ENCODE peak calls at places on chromosomes 6 and 20, in seven cellular contexts. One of them, this sample, is unnamed.

GRCh38 chr20:63702751-63703470 is 4.9 kb downstream of the ARFRP1 start:
- DNase-seq in heart left ventricle: peak
- DNase-seq in adrenal gland: no peak
- DNase-seq in GM23338: no peak
- DNase-seq in uterus: peak
- DNase-seq in left lung: no peak
- DNase-seq in CD8-positive, alpha-beta memory T cell: no peak
- DNase-seq in this sample: no peak

GRCh38 chr6:154757352-154758095 is 24.3 kb downstream of the SCAF8 start:
- DNase-seq in uterus: no peak
- DNase-seq in heart left ventricle: no peak
- DNase-seq in CD8-positive, alpha-beta memory T cell: no peak
- DNase-seq in GM23338: no peak
- DNase-seq in adrenal gland: no peak
- DNase-seq in left lung: no peak
- DNase-seq in this sample: no peak

GRCh38 chr6:160278311-160278710 is 19.7 kb upstream of the SLC22A2 start:
- DNase-seq in left lung: no peak
- DNase-seq in CD8-positive, alpha-beta memory T cell: no peak
- DNase-seq in heart left ventricle: no peak
- DNase-seq in GM23338: no peak
- DNase-seq in uterus: no peak
- DNase-seq in adrenal gland: no peak
- DNase-seq in this sample: no peak

GRCh38 chr6:33314943-33315752 is 1.3 kb upstream of the TAPBP start:
- DNase-seq in GM23338: peak
- DNase-seq in CD8-positive, alpha-beta memory T cell: no peak
- DNase-seq in heart left ventricle: peak
- DNase-seq in left lung: peak
- DNase-seq in adrenal gland: peak
- DNase-seq in uterus: no peak
- DNase-seq in this sample: no peak

GRCh38 chr6:21666788-21667681 is 73.5 kb downstream of the SOX4 start:
- DNase-seq in adrenal gland: no peak
- DNase-seq in left lung: no peak
- DNase-seq in heart left ventricle: no peak
- DNase-seq in GM23338: peak
- DNase-seq in CD8-positive, alpha-beta memory T cell: no peak
- DNase-seq in uterus: peak
- DNase-seq in this sample: no peak

GRCh38 chr20:13299401-13299800 is 78.3 kb downstream of the ISM1 start:
- DNase-seq in heart left ventricle: no peak
- DNase-seq in CD8-positive, alpha-beta memory T cell: no peak
- DNase-seq in left lung: no peak
- DNase-seq in adrenal gland: no peak
- DNase-seq in GM23338: no peak
- DNase-seq in uterus: no peak
- DNase-seq in this sample: no peak

GRCh38 chr6:51166914-51167313 is 348.2 kb downstream of the TFAP2B start:
- DNase-seq in heart left ventricle: no peak
- DNase-seq in left lung: no peak
- DNase-seq in CD8-positive, alpha-beta memory T cell: no peak
- DNase-seq in adrenal gland: no peak
- DNase-seq in uterus: no peak
- DNase-seq in GM23338: no peak
- DNase-seq in this sample: no peak

GRCh38 chr20:35225319-35226125 is 968 bp upstream of the MMP24 start:
- DNase-seq in CD8-positive, alpha-beta memory T cell: no peak
- DNase-seq in adrenal gland: no peak
- DNase-seq in GM23338: peak
- DNase-seq in uterus: no peak
- DNase-seq in heart left ventricle: no peak
- DNase-seq in left lung: no peak
- DNase-seq in this sample: no peak

GRCh38 chr6:52664185-52664990 is 6.5 kb upstream of the TMEM14A start:
- DNase-seq in left lung: peak
- DNase-seq in CD8-positive, alpha-beta memory T cell: peak
- DNase-seq in adrenal gland: peak
- DNase-seq in heart left ventricle: peak
- DNase-seq in GM23338: peak
- DNase-seq in uterus: peak
- DNase-seq in this sample: peak

GRCh38 chr6:29130644-29131043 is 22.8 kb downstream of the OR2J3 start:
- DNase-seq in CD8-positive, alpha-beta memory T cell: no peak
- DNase-seq in GM23338: no peak
- DNase-seq in adrenal gland: no peak
- DNase-seq in uterus: no peak
- DNase-seq in left lung: no peak
- DNase-seq in heart left ventricle: no peak
- DNase-seq in this sample: no peak

GRCh38 chr6:107977283-107977682 is 19.3 kb upstream of the SEC63 start:
- DNase-seq in uterus: no peak
- DNase-seq in GM23338: peak
- DNase-seq in heart left ventricle: no peak
- DNase-seq in adrenal gland: no peak
- DNase-seq in left lung: no peak
- DNase-seq in CD8-positive, alpha-beta memory T cell: no peak
- DNase-seq in this sample: no peak

GRCh38 chr6:52725530-52726192 is 37.6 kb downstream of the GSTA2 start:
- DNase-seq in left lung: no peak
- DNase-seq in GM23338: no peak
- DNase-seq in uterus: no peak
- DNase-seq in adrenal gland: peak
- DNase-seq in CD8-positive, alpha-beta memory T cell: no peak
- DNase-seq in heart left ventricle: no peak
- DNase-seq in this sample: no peak

GRCh38 chr20:32356935-32357868 is 929 bp upstream of the ASXL1 start:
- DNase-seq in CD8-positive, alpha-beta memory T cell: no peak
- DNase-seq in heart left ventricle: peak
- DNase-seq in left lung: peak
- DNase-seq in adrenal gland: peak
- DNase-seq in uterus: peak
- DNase-seq in GM23338: peak
- DNase-seq in this sample: peak

GRCh38 chr20:36259177-36259835 is 23.0 kb downstream of the AAR2 start:
- DNase-seq in GM23338: peak
- DNase-seq in CD8-positive, alpha-beta memory T cell: no peak
- DNase-seq in left lung: no peak
- DNase-seq in heart left ventricle: no peak
- DNase-seq in adrenal gland: no peak
- DNase-seq in uterus: no peak
- DNase-seq in this sample: no peak

GRCh38 chr6:81450180-81450579 is 302.3 kb downstream of the TENT5A start:
- DNase-seq in CD8-positive, alpha-beta memory T cell: no peak
- DNase-seq in GM23338: no peak
- DNase-seq in heart left ventricle: no peak
- DNase-seq in adrenal gland: peak
- DNase-seq in uterus: no peak
- DNase-seq in left lung: no peak
- DNase-seq in this sample: no peak

GRCh38 chr20:22507240-22507961 is 77.0 kb downstream of the FOXA2 start:
- DNase-seq in heart left ventricle: no peak
- DNase-seq in uterus: no peak
- DNase-seq in left lung: no peak
- DNase-seq in GM23338: no peak
- DNase-seq in CD8-positive, alpha-beta memory T cell: no peak
- DNase-seq in adrenal gland: no peak
- DNase-seq in this sample: no peak
- H3K27ac ChIP-seq in heart left ventricle: no peak
- H3K27ac ChIP-seq in uterus: no peak
- H3K27ac ChIP-seq in left lung: no peak
- H3K27ac ChIP-seq in GM23338: no peak
- H3K27ac ChIP-seq in CD8-positive, alpha-beta memory T cell: no peak
- H3K27ac ChIP-seq in adrenal gland: no peak
- H3K27ac ChIP-seq in this sample: no peak

GRCh38 chr6:131014080-131014776 is 48.8 kb downstream of the EPB41L2 start:
- DNase-seq in left lung: no peak
- DNase-seq in adrenal gland: no peak
- DNase-seq in uterus: no peak
- DNase-seq in heart left ventricle: no peak
- DNase-seq in GM23338: no peak
- DNase-seq in CD8-positive, alpha-beta memory T cell: no peak
- DNase-seq in this sample: no peak

GRCh38 chr6:131015192-131015591 is 47.9 kb downstream of the EPB41L2 start:
- DNase-seq in adrenal gland: no peak
- DNase-seq in CD8-positive, alpha-beta memory T cell: no peak
- DNase-seq in GM23338: no peak
- DNase-seq in left lung: no peak
- DNase-seq in uterus: no peak
- DNase-seq in heart left ventricle: no peak
- DNase-seq in this sample: no peak

GRCh38 chr6:131015630-131016263 is 47.3 kb downstream of the EPB41L2 start:
- DNase-seq in left lung: no peak
- DNase-seq in heart left ventricle: peak
- DNase-seq in GM23338: no peak
- DNase-seq in adrenal gland: no peak
- DNase-seq in uterus: no peak
- DNase-seq in CD8-positive, alpha-beta memory T cell: no peak
- DNase-seq in this sample: no peak

GRCh38 chr6:131009790-131010189 is 53.3 kb downstream of the EPB41L2 start:
- DNase-seq in adrenal gland: no peak
- DNase-seq in GM23338: no peak
- DNase-seq in CD8-positive, alpha-beta memory T cell: no peak
- DNase-seq in heart left ventricle: no peak
- DNase-seq in left lung: no peak
- DNase-seq in uterus: no peak
- DNase-seq in this sample: no peak

GRCh38 chr6:131013495-131013894 is 49.5 kb downstream of the EPB41L2 start:
- DNase-seq in uterus: no peak
- DNase-seq in heart left ventricle: no peak
- DNase-seq in left lung: no peak
- DNase-seq in CD8-positive, alpha-beta memory T cell: no peak
- DNase-seq in adrenal gland: peak
- DNase-seq in GM23338: no peak
- DNase-seq in this sample: no peak
- H3K4me3 ChIP-seq in uterus: no peak
- H3K4me3 ChIP-seq in heart left ventricle: no peak
- H3K4me3 ChIP-seq in left lung: no peak
- H3K4me3 ChIP-seq in CD8-positive, alpha-beta memory T cell: no peak
- H3K4me3 ChIP-seq in adrenal gland: no peak
- H3K4me3 ChIP-seq in GM23338: no peak
- H3K4me3 ChIP-seq in this sample: no peak

GRCh38 chr6:106360989-106361430 is 493 bp downstream of the CRYBG1 start:
- DNase-seq in uterus: no peak
- DNase-seq in left lung: peak
- DNase-seq in heart left ventricle: no peak
- DNase-seq in GM23338: peak
- DNase-seq in CD8-positive, alpha-beta memory T cell: peak
- DNase-seq in adrenal gland: no peak
- DNase-seq in this sample: peak
- H3K27ac ChIP-seq in uterus: no peak
- H3K27ac ChIP-seq in left lung: no peak
- H3K27ac ChIP-seq in heart left ventricle: no peak
- H3K27ac ChIP-seq in GM23338: no peak
- H3K27ac ChIP-seq in CD8-positive, alpha-beta memory T cell: no peak
- H3K27ac ChIP-seq in adrenal gland: no peak
- H3K27ac ChIP-seq in this sample: no peak

GRCh38 chr20:30811896-30812671 is 445.4 kb upstream of the DEFB115 start:
- DNase-seq in CD8-positive, alpha-beta memory T cell: no peak
- DNase-seq in heart left ventricle: peak
- DNase-seq in GM23338: peak
- DNase-seq in uterus: no peak
- DNase-seq in left lung: peak
- DNase-seq in adrenal gland: peak
- DNase-seq in this sample: no peak
- H3K4me3 ChIP-seq in CD8-positive, alpha-beta memory T cell: peak
- H3K4me3 ChIP-seq in heart left ventricle: no peak
- H3K4me3 ChIP-seq in GM23338: peak
- H3K4me3 ChIP-seq in uterus: no peak
- H3K4me3 ChIP-seq in left lung: no peak
- H3K4me3 ChIP-seq in adrenal gland: no peak
- H3K4me3 ChIP-seq in this sample: no peak

GRCh38 chr6:90297124-90297865 is 652 bp upstream of the BACH2 start:
- DNase-seq in CD8-positive, alpha-beta memory T cell: no peak
- DNase-seq in left lung: no peak
- DNase-seq in heart left ventricle: no peak
- DNase-seq in GM23338: peak
- DNase-seq in adrenal gland: no peak
- DNase-seq in uterus: peak
- DNase-seq in this sample: no peak
- H3K27ac ChIP-seq in CD8-positive, alpha-beta memory T cell: no peak
- H3K27ac ChIP-seq in left lung: no peak
- H3K27ac ChIP-seq in heart left ventricle: peak
- H3K27ac ChIP-seq in GM23338: peak
- H3K27ac ChIP-seq in adrenal gland: no peak
- H3K27ac ChIP-seq in uterus: peak
- H3K27ac ChIP-seq in this sample: peak

DNA sequence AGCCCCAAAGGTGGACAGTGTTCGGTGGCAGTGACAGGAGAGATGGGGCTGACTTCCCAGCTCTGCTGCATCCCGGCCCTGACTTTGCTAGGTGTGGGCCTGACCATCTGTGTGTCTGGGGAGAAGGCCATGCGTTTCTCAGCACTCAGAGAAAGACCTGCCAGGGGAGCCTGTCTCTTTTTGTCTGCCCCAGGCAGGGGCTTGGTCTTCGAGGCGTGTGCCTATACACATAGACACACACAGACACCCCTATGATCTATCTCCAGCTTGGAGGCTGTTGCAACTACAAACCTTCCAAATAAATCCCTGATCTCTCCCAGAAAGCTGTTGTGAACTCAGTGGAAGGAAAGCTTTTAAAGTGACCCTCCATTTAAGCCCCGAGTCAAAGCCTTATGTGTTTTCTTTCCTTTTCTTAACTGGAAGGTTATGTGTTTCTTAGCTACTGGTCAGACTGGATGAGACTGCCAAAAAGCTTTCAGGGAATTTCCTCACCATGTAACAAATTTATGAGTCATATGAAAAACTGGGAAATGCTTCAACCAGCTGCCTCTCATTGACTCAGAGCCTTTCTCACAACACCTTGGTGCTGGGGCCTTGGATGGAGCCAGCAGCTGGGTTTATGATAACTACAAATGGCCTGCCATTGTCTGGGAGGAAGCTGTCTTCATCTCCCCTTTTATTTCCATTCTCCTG is 102.6 kb downstream of the CDC5L start:
- DNase-seq in adrenal gland: peak
- DNase-seq in uterus: peak
- DNase-seq in CD8-positive, alpha-beta memory T cell: no peak
- DNase-seq in heart left ventricle: no peak
- DNase-seq in left lung: no peak
- DNase-seq in GM23338: no peak
- DNase-seq in this sample: no peak
- H3K4me3 ChIP-seq in adrenal gland: no peak
- H3K4me3 ChIP-seq in uterus: no peak
- H3K4me3 ChIP-seq in CD8-positive, alpha-beta memory T cell: no peak
- H3K4me3 ChIP-seq in heart left ventricle: no peak
- H3K4me3 ChIP-seq in left lung: no peak
- H3K4me3 ChIP-seq in GM23338: no peak
- H3K4me3 ChIP-seq in this sample: no peak

DNA sequence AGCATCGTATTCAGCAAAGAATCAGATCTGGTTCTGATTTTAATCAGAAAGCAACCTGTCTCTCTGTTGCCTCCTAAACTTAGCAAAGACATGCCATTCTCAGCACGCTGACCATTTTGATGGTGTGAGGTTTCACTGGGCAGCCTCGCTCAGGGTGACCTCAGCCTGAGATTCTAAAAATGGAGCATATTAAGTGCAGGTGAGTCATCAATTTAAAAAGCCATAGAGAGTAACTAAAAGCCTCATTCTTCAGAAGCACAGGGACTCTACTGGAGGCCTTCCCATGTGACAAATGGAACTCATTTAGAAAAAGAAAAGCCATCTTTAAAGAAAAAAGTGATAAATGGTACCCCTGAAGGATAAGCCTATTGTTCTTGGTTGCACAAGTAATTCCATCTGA is 91.3 kb downstream of the FILIP1 start:
- DNase-seq in CD8-positive, alpha-beta memory T cell: no peak
- DNase-seq in GM23338: no peak
- DNase-seq in uterus: peak
- DNase-seq in heart left ventricle: peak
- DNase-seq in left lung: peak
- DNase-seq in adrenal gland: no peak
- DNase-seq in this sample: no peak
- H3K27ac ChIP-seq in CD8-positive, alpha-beta memory T cell: no peak
- H3K27ac ChIP-seq in GM23338: no peak
- H3K27ac ChIP-seq in uterus: peak
- H3K27ac ChIP-seq in heart left ventricle: peak
- H3K27ac ChIP-seq in left lung: no peak
- H3K27ac ChIP-seq in adrenal gland: no peak
- H3K27ac ChIP-seq in this sample: no peak

This sample was measured in CD8-positive, alpha-beta T cell.